ENCODE peak calls at places on chromosomes 13 and 19, in nine cellular contexts. A is heart left ventricle, R is Peyer's patch, X is body of pancreas, Q is sigmoid colon, W is upper lobe of left lung, J is gastrocnemius medialis, G is suprapubic skin, B is K562. M is an unnamed sample.

GRCh38 chr19:31503211-31503610 is 154.0 kb upstream of the TSHZ3 start:
- DNase-seq in G (no peak), Q (no peak), X (no peak), A (no peak), J (no peak), W (no peak), R (no peak), B (no peak), M (no peak)

GRCh38 chr13:32134241-32134801 is 102.7 kb downstream of the FRY start:
- DNase-seq in R (no peak), B (no peak), A (no peak), Q (no peak), J (no peak), W (no peak), X (no peak), G (no peak), M (no peak)

GRCh38 chr13:29594310-29594709 is 1.2 kb downstream of the SLC7A1 start:
- DNase-seq in A (no peak), Q (peak), J (no peak), B (no peak), R (peak), X (peak), G (no peak), W (peak), M (peak)

GRCh38 chr19:8065489-8066261 is 13.1 kb downstream of the CCL25 start:
- DNase-seq in X (no peak), A (no peak), J (no peak), G (no peak), R (no peak), B (no peak), Q (no peak), W (no peak), M (no peak)

GRCh38 chr19:17454579-17454978 is 6.1 kb upstream of the TMEM221 start:
- DNase-seq in W (no peak), X (no peak), J (no peak), G (no peak), R (no peak), Q (no peak), A (no peak), B (no peak), M (no peak)

GRCh38 chr19:13953021-13953531 is 767 bp downstream of the DCAF15 start:
- DNase-seq in J (no peak), A (no peak), R (peak), X (no peak), G (peak), Q (peak), W (peak), B (no peak), M (peak)

GRCh38 chr19:51354742-51355148 is 11.4 kb downstream of the ETFB start:
- DNase-seq in R (no peak), A (no peak), W (no peak), J (no peak), B (no peak), Q (no peak), G (no peak), X (no peak), M (no peak)

GRCh38 chr19:45515081-45515624 is 7.9 kb downstream of the VASP start:
- DNase-seq in Q (no peak), A (peak), R (peak), J (no peak), X (no peak), W (peak), B (peak), G (no peak), M (no peak)

GRCh38 chr19:3310711-3311110 is 55.7 kb upstream of the NFIC start:
- DNase-seq in A (no peak), J (no peak), B (no peak), W (no peak), R (no peak), X (no peak), G (no peak), Q (no peak), M (no peak)

GRCh38 chr13:65606622-65607021 is 1623.5 kb downstream of the PCDH9 start:
- DNase-seq in J (no peak), B (no peak), Q (no peak), G (no peak), X (no peak), R (no peak), A (no peak), W (no peak), M (no peak)

GRCh38 chr13:46197299-46197975 is 14.3 kb upstream of the LRRC63 start:
- DNase-seq in X (no peak), Q (no peak), W (no peak), J (no peak), B (no peak), A (no peak), G (no peak), R (no peak), M (no peak)

GRCh38 chr13:20633802-20634201 is 66.8 kb downstream of the IFT88 start:
- DNase-seq in W (no peak), J (no peak), B (no peak), Q (no peak), A (no peak), G (no peak), X (no peak), R (no peak), M (no peak)

GRCh38 chr19:29771708-29772415 is 39.9 kb upstream of the CCNE1 start:
- DNase-seq in B (peak), G (no peak), X (peak), W (peak), R (peak), A (peak), J (no peak), Q (no peak), M (peak)

GRCh38 chr13:35887028-35887666 is 244.0 kb downstream of the DCLK1 start:
- DNase-seq in W (no peak), Q (no peak), X (no peak), B (no peak), A (no peak), G (no peak), J (no peak), R (no peak), M (no peak)

GRCh38 chr13:102517959-102518358 is 78.8 kb upstream of the TPP2 start:
- DNase-seq in X (no peak), G (no peak), W (no peak), R (no peak), A (no peak), Q (no peak), B (no peak), J (no peak), M (no peak)

GRCh38 chr19:4139614-4140236 is 13.7 kb upstream of the CREB3L3 start:
- DNase-seq in A (peak), B (peak), R (peak), J (peak), G (peak), X (peak), W (peak), Q (peak), M (peak)

GRCh38 chr19:7789447-7789846 is 26.4 kb downstream of the CLEC4M start:
- DNase-seq in B (peak), G (no peak), Q (no peak), J (no peak), A (no peak), W (no peak), R (no peak), X (no peak), M (no peak)

GRCh38 chr19:48750771-48751504 is 1.5 kb downstream of the FUT1 start:
- DNase-seq in X (peak), A (no peak), Q (no peak), B (no peak), G (no peak), R (no peak), J (no peak), W (no peak), M (no peak)

GRCh38 chr19:48750351-48750750 is 2.1 kb downstream of the FUT1 start:
- DNase-seq in J (no peak), B (no peak), R (no peak), A (no peak), Q (no peak), W (no peak), X (peak), G (no peak), M (no peak)

GRCh38 chr19:48754950-48755645 is at the start of gene FGF21:
- DNase-seq in A (no peak), X (peak), W (no peak), J (peak), R (no peak), B (no peak), Q (no peak), G (no peak), M (no peak)

GRCh38 chr19:48751835-48752510 is 468 bp downstream of the FUT1 start:
- DNase-seq in W (no peak), A (no peak), X (no peak), J (no peak), B (no peak), Q (no peak), G (no peak), R (no peak), M (no peak)

DNA sequence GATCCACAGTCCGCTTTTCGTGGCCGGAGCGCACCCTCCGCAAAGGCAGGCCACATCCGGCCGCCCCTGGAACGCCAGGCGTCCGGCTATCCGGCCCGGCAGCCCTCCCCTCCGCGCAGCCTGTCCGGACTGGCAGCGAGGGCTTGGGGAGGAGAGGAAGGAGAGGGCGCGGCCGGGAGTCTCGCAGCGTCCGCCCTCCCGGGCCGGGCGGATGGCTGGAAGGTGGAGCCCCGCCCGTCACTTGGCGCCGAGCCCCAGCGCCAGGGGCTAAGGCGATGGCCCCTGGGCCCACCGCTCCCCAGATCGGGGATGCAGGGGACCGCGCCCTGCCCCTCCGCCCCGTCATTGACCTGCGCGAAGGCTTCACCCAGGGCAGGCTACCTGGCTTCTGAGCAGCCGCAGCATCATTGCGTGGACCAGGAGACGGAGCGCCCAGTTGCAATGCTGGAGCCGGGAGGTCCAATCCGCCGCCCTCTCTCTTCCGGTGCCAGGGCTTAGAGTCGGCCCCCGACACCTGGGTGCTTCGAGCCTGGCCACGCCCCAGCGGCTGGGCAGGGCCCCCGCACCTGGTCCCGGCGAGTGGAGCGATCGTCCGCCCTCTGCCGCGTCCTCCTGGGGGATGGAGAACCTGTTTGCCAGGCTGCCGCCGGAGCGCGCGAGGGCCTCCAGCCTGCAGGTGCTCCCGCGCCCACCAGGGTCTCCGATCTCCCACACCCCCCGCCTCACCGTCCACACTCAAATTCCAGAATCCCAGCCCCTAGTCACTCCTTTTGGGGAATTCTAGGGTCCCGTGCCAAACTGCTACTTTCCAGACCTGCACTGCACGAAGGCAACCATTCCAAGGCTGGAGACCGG is at the start of gene FUT1:
- DNase-seq in J (no peak), Q (peak), X (peak), A (peak), G (peak), B (peak), W (peak), R (peak), M (peak)
- TF ChIP-seq POLR2A in J (peak), Q (no peak), X (peak), A (peak), G (no peak), B (no peak), W (peak), R (no peak), M (no peak)

GRCh38 chr19:18636969-18637629 is at the start of gene KLHL26:
- DNase-seq in W (no peak), J (no peak), B (no peak), Q (no peak), A (no peak), R (no peak), X (no peak), G (no peak), M (peak)
- TF ChIP-seq POLR2A in W (peak), J (peak), B (peak), Q (peak), A (peak), R (peak), X (peak), G (no peak), M (peak)

DNA sequence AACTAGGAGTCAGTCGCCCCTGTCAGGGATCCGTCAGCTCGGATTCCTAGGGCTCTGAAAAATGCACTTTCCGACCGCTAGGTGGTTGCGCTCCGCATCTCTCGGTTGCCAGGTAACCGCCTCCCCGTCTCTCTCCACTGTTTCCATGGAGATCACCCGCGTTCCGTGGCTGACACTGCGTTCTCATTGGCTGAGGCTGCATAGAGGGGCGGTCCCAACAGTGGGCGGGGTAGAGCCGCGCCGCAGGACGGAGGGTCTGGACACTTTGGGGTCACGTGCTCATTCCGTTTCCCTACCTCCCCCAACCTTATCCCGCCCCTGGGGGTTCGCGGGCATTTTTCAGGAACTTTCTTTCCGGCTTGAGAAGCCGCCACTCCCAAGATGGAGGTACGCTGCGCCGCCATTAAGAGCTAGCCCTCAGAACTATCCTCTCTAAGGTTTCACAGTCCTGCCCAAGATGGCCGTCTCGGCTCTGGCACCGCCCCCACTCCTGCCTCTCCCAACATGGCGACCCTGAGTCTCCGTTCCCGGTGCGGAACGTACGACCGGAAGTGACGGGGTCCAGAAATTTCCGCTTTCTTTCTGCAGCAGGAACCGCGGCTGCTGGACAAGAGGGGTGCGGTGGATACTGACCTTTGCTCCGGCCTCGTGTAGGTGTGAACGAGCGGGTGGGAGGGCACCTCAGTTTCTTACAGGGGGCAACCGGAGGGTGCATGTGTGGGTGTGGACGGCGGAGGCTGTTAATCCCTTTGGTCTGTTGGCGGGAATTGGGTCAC is at the start of the genes ODAD3 and PRKCSH:
- DNase-seq in A (peak), Q (peak), X (peak), R (peak), G (peak), W (peak), B (peak), J (peak), M (peak)
- TF ChIP-seq POLR2A in A (peak), Q (peak), X (peak), R (no peak), G (no peak), W (peak), B (peak), J (peak), M (peak)

DNA sequence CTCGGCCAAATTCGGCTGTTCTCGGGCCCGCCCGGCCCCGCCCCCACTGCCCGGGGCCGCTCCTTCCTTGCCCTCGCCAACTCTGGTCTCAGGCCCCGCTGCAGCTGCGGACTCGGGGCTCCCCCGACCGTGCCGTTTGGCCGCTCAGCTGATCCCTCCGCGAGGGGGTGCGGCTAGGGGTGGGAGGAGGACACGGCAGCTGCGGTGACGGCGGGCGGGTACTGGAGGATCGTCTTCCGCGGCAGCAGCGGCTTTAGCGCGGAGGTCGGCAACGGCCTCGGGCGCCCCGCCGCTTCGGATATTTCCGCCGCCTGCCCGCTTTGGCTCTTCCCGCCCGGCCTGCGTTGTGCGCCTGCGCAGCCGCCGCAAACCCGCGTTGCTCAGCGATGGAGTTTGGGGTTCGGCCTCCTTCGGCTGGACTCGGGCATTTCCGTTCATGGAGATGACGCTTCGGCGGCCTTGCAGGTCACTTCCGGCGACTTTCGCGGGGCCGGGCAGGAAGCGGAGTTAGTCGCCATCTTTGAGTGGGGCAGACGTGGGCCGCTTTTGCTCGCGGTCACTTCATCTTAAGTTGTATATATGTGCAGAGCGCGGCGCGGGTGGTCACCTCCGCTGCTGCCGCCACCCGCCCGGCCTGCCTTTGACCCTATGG is 338 bp upstream of the UBE2M start:
- DNase-seq in Q (peak), B (peak), W (peak), A (peak), X (peak), R (peak), G (peak), J (peak), M (peak)
- TF ChIP-seq POLR2A in Q (no peak), B (no peak), W (peak), A (peak), X (peak), R (peak), G (no peak), J (peak), M (peak)

M was measured in H54.